ENCODE peak calls at places on chromosome 13, in eight cellular contexts. Z is GM23248, M is endodermal cell, Y is heart right ventricle, L is AG10803, G is fibroblast of lung, P is cardiac muscle cell, D is cardiac fibroblast. Q is an unnamed sample.

GRCh38 chr13:91270031-91270430 is 77.5 kb upstream of the MIR17HG start:
- DNase-seq in Z (no peak), M (no peak), Y (no peak), L (no peak), G (no peak), P (no peak), D (peak), Q (no peak)

GRCh38 chr13:90311929-90312328 is 1035.6 kb upstream of the MIR17HG start:
- DNase-seq in Z (no peak), M (no peak), Y (no peak), L (no peak), G (no peak), P (no peak), D (no peak), Q (no peak)

GRCh38 chr13:71378992-71379905 is 487.8 kb downstream of the DACH1 start:
- DNase-seq in Z (no peak), M (no peak), Y (no peak), L (no peak), G (peak), P (no peak), D (no peak), Q (no peak)

GRCh38 chr13:83941669-83942335 is 59.5 kb upstream of the SLITRK1 start:
- DNase-seq in Z (no peak), M (peak), Y (no peak), L (no peak), G (no peak), P (no peak), D (no peak), Q (no peak)

GRCh38 chr13:113034451-113035208 is 65.6 kb downstream of the MCF2L start:
- DNase-seq in Z (peak), M (peak), Y (peak), L (peak), G (peak), P (peak), D (peak), Q (peak)

GRCh38 chr13:109271991-109272454 is 514.4 kb downstream of the IRS2 start:
- DNase-seq in Z (peak), M (peak), Y (no peak), L (no peak), G (peak), P (no peak), D (no peak), Q (peak)

GRCh38 chr13:29901714-29902631 is 51.6 kb upstream of the UBL3 start:
- DNase-seq in Z (peak), M (no peak), Y (no peak), L (peak), G (peak), P (no peak), D (peak), Q (peak)

GRCh38 chr13:83532809-83533208 is 349.5 kb downstream of the SLITRK1 start:
- DNase-seq in Z (no peak), M (no peak), Y (no peak), L (no peak), G (no peak), P (no peak), D (no peak), Q (no peak)

GRCh38 chr13:112859817-112860190 is 109.2 kb upstream of the MCF2L start:
- DNase-seq in Z (peak), M (peak), Y (no peak), L (peak), G (peak), P (no peak), D (peak), Q (peak)

GRCh38 chr13:30870049-30870884 is 35.8 kb upstream of the MEDAG start:
- DNase-seq in Z (peak), M (peak), Y (peak), L (peak), G (peak), P (no peak), D (peak), Q (peak)

GRCh38 chr13:113415032-113415431 is 38.3 kb downstream of the ADPRHL1 start:
- DNase-seq in Z (no peak), M (no peak), Y (no peak), L (no peak), G (no peak), P (no peak), D (no peak), Q (no peak)

GRCh38 chr13:50323440-50324070 is 308.3 kb downstream of the KCNRG start:
- DNase-seq in Z (peak), M (no peak), Y (no peak), L (peak), G (peak), P (no peak), D (peak), Q (peak)

GRCh38 chr13:41565221-41565620 is 107.9 kb downstream of the RGCC start:
- DNase-seq in Z (peak), M (no peak), Y (no peak), L (peak), G (peak), P (no peak), D (peak), Q (peak)

GRCh38 chr13:103351035-103351828 is 285.0 kb upstream of the SLC10A2 start:
- DNase-seq in Z (no peak), M (peak), Y (peak), L (no peak), G (peak), P (peak), D (peak), Q (peak)

GRCh38 chr13:29939158-29939557 is 88.7 kb upstream of the UBL3 start:
- DNase-seq in Z (no peak), M (no peak), Y (no peak), L (no peak), G (no peak), P (no peak), D (no peak), Q (no peak)

GRCh38 chr13:33927315-33927714 is 109.4 kb downstream of the RFC3 start:
- DNase-seq in Z (peak), M (no peak), Y (no peak), L (peak), G (peak), P (no peak), D (peak), Q (peak)

GRCh38 chr13:112354330-112355273 is 21.6 kb upstream of the SPACA7 start:
- DNase-seq in Z (no peak), M (no peak), Y (no peak), L (no peak), G (no peak), P (no peak), D (no peak), Q (no peak)

GRCh38 chr13:94700536-94700935 is 11.8 kb downstream of the SOX21 start:
- DNase-seq in Z (no peak), M (no peak), Y (no peak), L (no peak), G (no peak), P (no peak), D (no peak), Q (no peak)

GRCh38 chr13:94701313-94702180 is 10.8 kb downstream of the SOX21 start:
- DNase-seq in Z (no peak), M (no peak), Y (no peak), L (no peak), G (no peak), P (no peak), D (no peak), Q (no peak)

GRCh38 chr13:94703721-94704314 is 8.5 kb downstream of the SOX21 start:
- DNase-seq in Z (no peak), M (no peak), Y (no peak), L (no peak), G (no peak), P (no peak), D (no peak), Q (no peak)

GRCh38 chr13:94703271-94703670 is 9.1 kb downstream of the SOX21 start:
- DNase-seq in Z (no peak), M (peak), Y (no peak), L (no peak), G (no peak), P (no peak), D (no peak), Q (no peak)

DNA sequence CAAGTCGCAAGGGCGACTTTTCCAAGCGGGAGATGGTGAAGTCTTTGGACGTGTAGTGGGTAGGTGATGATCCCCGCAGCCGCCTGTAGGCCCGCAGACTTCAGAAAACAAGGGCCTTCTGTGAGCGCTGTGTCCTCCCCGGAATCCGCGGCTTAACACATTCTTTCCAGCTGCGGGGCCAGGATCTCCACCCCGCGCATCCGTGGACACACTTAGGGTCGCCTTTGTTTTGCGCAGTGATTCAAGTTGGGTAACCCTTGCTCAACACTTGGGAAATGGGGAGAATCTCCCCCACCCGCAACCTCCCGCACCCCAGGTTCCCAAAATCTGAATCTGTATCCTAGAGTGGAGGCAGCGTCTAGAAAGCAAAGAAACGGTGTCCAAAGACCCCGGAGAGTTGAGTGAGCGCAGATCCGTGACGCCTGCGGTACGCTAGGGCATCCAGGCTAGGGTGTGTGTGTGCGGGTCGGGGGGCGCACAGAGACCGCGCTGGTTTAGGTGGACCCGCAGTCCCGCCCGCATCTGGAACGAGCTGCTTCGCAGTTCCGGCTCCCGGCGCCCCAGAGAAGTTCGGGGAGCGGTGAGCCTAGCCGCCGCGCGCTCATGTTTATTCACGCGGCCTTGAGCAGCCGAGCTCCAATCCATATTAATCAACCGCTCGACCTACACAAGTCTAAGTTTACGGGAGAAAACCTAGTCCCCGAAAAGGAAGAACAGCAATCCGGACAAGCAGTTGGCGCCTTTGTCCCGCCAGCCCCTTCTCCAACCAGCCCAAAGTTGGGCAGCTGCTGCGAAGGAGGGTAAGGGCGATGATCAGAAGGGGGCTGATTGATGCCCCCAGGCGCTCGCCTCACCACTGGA is 9.9 kb downstream of the SOX21 start:
- DNase-seq in Z (no peak), M (no peak), Y (no peak), L (no peak), G (no peak), P (no peak), D (no peak), Q (no peak)
- H3K4me3 ChIP-seq in Z (no peak), M (peak), Y (no peak), L (no peak), G (no peak), P (no peak), D (no peak), Q (no peak)

GRCh38 chr13:94968040-94968756 is 255.9 kb upstream of the SOX21 start:
- DNase-seq in Z (peak), M (peak), Y (peak), L (no peak), G (peak), P (peak), D (peak), Q (no peak)

GRCh38 chr13:94966380-94966779 is 254.0 kb upstream of the SOX21 start:
- DNase-seq in Z (no peak), M (no peak), Y (no peak), L (no peak), G (no peak), P (no peak), D (no peak), Q (no peak)

GRCh38 chr13:94967183-94968039 is 255.1 kb upstream of the SOX21 start:
- DNase-seq in Z (peak), M (peak), Y (no peak), L (no peak), G (peak), P (peak), D (peak), Q (no peak)

GRCh38 chr13:94972262-94972661 is 259.9 kb upstream of the SOX21 start:
- DNase-seq in Z (no peak), M (no peak), Y (no peak), L (no peak), G (no peak), P (no peak), D (no peak), Q (no peak)

GRCh38 chr13:94968757-94969086 is 256.4 kb upstream of the SOX21 start:
- DNase-seq in Z (no peak), M (no peak), Y (no peak), L (no peak), G (peak), P (no peak), D (no peak), Q (no peak)
- H3K4me3 ChIP-seq in Z (peak), M (peak), Y (no peak), L (peak), G (no peak), P (peak), D (peak), Q (peak)

DNA sequence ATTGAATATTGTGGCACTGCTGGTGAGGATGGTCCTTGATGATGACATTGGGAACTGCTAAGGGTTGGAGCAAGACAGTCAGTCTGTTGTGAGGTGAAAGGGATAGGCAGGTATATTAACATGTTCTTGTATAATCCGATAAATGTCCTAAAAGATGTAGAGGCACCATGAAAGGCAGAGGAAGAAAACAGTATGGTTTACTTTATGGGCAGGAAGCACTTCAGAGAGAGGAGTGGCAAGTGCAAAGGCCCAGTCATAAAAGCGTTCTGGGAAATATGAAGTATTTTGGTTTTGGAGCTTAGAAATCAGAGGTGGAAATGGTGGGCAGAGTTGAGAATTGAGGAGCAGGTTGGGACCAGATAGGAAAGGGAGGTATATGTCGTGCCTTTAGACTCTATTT is 9.5 kb downstream of the NUP58 start:
- DNase-seq in Z (no peak), M (no peak), Y (no peak), L (no peak), G (no peak), P (no peak), D (no peak), Q (no peak)
- H3K4me3 ChIP-seq in Z (no peak), M (no peak), Y (no peak), L (no peak), G (no peak), P (no peak), D (no peak), Q (no peak)

DNA sequence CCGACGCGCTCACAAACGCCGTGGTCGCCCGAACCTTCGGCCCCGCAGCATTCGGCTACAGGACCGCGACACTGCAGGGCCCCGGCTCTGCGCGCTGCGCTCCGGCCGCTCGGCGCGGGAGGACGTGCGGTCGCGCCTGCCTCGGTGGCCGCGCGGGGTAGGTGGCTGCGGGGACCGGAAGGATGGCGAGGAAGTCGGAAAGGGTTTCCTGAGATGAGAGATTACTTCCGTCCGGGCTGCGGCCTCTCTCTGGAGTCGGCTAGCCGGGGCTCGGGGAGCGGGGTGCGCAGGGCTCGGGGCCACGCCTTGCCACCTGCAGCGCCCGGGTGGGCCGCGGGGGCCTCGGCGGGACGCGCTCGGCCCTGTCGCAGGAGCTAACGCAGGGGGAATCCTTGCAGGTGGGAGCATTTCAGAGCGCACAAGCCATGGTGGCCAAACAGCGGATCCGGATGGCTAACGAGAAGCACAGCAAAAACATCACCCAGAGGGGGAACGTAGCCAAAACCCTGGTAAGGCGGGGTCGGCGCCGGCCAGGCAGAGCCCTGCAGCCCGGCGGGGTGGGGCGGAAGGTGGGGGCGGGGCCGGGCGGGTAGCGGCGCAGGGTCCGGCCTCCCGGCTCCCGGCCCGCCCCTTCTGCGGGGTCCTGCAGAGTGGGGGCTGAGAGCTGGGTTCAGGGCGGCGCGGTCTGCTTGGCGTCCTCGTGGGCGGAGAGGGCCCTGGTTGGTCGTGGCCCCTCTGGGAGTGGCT is at the start of gene SERP2:
- DNase-seq in Z (peak), M (peak), Y (peak), L (peak), G (peak), P (peak), D (no peak), Q (peak)
- H3K4me3 ChIP-seq in Z (peak), M (peak), Y (peak), L (peak), G (peak), P (peak), D (peak), Q (peak)

GRCh38 chr13:23871616-23872220 is 17.5 kb downstream of the MIPEP start:
- DNase-seq in Z (peak), M (no peak), Y (no peak), L (peak), G (peak), P (peak), D (peak), Q (peak)
- H3K4me3 ChIP-seq in Z (no peak), M (no peak), Y (no peak), L (no peak), G (no peak), P (no peak), D (no peak), Q (no peak)

DNA sequence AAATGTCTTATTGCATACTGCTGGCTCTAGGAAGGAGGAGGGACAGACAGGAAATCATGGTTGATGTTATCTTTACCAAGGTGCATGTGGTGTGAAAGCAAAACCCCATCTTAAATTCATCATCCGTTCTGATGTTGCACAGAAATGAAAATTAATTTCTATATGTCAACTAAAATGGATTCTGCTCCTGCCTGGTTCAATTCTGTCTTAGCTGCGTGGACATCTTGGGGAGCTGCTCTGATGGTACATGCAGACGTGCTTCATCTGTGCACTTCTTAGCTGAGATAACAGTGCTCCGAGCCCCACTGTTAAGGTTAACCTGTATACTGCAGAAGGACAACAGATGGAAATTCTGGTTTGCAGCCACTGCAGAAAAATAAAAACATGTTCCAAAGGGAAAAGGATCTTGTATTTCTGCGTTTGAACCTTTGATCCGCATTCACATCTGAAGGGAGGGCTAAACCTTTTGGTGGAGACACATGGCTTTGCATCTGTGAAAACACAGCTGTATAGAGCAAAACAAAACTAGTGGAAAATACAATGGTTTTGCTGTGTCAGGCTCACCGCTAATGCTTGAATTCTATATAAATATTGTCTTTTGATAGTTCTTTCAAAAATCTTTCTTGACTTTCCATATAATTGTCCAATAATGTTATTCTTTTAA is 155.7 kb downstream of the TM9SF2 start:
- DNase-seq in Z (no peak), M (no peak), Y (no peak), L (no peak), G (no peak), P (no peak), D (no peak), Q (no peak)
- H3K4me3 ChIP-seq in Z (no peak), M (no peak), Y (no peak), L (no peak), G (no peak), P (no peak), D (no peak), Q (no peak)

GRCh38 chr13:110910013-110910890 is 4.6 kb downstream of the ANKRD10 start:
- DNase-seq in Z (no peak), M (no peak), Y (no peak), L (no peak), G (no peak), P (no peak), D (no peak), Q (no peak)

GRCh38 chr13:110913911-110914292 is 967 bp downstream of the ANKRD10 start:
- DNase-seq in Z (peak), M (no peak), Y (no peak), L (no peak), G (no peak), P (no peak), D (no peak), Q (no peak)

GRCh38 chr13:110913322-110913721 is 1.5 kb downstream of the ANKRD10 start:
- DNase-seq in Z (peak), M (no peak), Y (no peak), L (no peak), G (peak), P (peak), D (peak), Q (peak)

GRCh38 chr13:110912651-110913051 is 2.2 kb downstream of the ANKRD10 start:
- DNase-seq in Z (peak), M (peak), Y (no peak), L (peak), G (peak), P (peak), D (peak), Q (peak)

GRCh38 chr13:110911880-110912279 is 3.0 kb downstream of the ANKRD10 start:
- DNase-seq in Z (peak), M (no peak), Y (no peak), L (no peak), G (no peak), P (no peak), D (no peak), Q (no peak)
- H3K4me3 ChIP-seq in Z (peak), M (peak), Y (no peak), L (no peak), G (peak), P (no peak), D (no peak), Q (no peak)

DNA sequence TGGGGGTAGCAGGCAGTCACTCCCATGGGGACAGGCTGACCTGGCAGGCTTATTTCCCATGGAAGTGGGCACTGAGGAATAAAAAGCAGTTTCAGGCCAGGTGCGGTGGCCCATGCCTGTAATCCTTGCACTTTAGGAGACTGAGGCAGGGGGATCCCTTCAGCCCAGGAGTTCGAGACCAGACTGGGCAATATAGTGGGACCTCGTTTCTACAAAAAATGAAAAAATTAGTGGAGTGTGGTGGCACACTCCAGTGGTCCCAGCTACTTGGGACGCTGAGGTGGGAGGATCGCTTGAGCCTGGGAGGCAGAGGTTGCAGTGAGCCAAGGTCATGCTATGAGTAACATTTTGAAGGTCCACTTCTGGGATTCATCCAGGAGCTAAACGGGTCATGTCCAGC is 6.0 kb downstream of the GJB2 start:
- DNase-seq in Z (no peak), M (no peak), Y (no peak), L (no peak), G (no peak), P (no peak), D (no peak), Q (no peak)
- H3K4me3 ChIP-seq in Z (no peak), M (no peak), Y (no peak), L (no peak), G (no peak), P (no peak), D (no peak), Q (no peak)

Q was measured in fibroblast of mammary gland.